ENCODE peak calls at places on chromosomes 13 and 19, in seven cellular contexts. One of them, this sample, is unnamed.

GRCh38 chr13:27728271-27728670 is 64.0 kb upstream of the GSX1 start:
- DNase-seq in T-helper 9 cell: no peak
- DNase-seq in H1: no peak
- DNase-seq in H9: peak
- DNase-seq in globus pallidus: peak
- DNase-seq in osteocyte: no peak
- DNase-seq in T-helper 1 cell: no peak
- DNase-seq in this sample: no peak

GRCh38 chr19:16371540-16371986 is 46.9 kb downstream of the KLF2 start:
- DNase-seq in T-helper 9 cell: peak
- DNase-seq in H1: no peak
- DNase-seq in H9: no peak
- DNase-seq in globus pallidus: no peak
- DNase-seq in osteocyte: no peak
- DNase-seq in T-helper 1 cell: peak
- DNase-seq in this sample: no peak

GRCh38 chr19:55094456-55095259 is 19.0 kb downstream of the EPS8L1 start:
- DNase-seq in T-helper 9 cell: no peak
- DNase-seq in H1: no peak
- DNase-seq in H9: peak
- DNase-seq in globus pallidus: no peak
- DNase-seq in osteocyte: no peak
- DNase-seq in T-helper 1 cell: no peak
- DNase-seq in this sample: no peak

GRCh38 chr19:2747349-2747748 is 7.5 kb upstream of the SLC39A3 start:
- DNase-seq in T-helper 9 cell: no peak
- DNase-seq in H1: no peak
- DNase-seq in H9: no peak
- DNase-seq in globus pallidus: no peak
- DNase-seq in osteocyte: no peak
- DNase-seq in T-helper 1 cell: no peak
- DNase-seq in this sample: no peak

GRCh38 chr19:53467503-53468262 is at the start of gene ZNF813:
- DNase-seq in T-helper 9 cell: peak
- DNase-seq in H1: peak
- DNase-seq in H9: peak
- DNase-seq in globus pallidus: peak
- DNase-seq in osteocyte: peak
- DNase-seq in T-helper 1 cell: peak
- DNase-seq in this sample: peak

GRCh38 chr19:15448778-15449619 is 757 bp downstream of the WIZ start:
- DNase-seq in T-helper 9 cell: no peak
- DNase-seq in H1: no peak
- DNase-seq in H9: no peak
- DNase-seq in globus pallidus: no peak
- DNase-seq in osteocyte: peak
- DNase-seq in T-helper 1 cell: no peak
- DNase-seq in this sample: no peak

GRCh38 chr19:33194884-33195710 is 967 bp downstream of the LRP3 start:
- DNase-seq in T-helper 9 cell: no peak
- DNase-seq in H1: no peak
- DNase-seq in H9: no peak
- DNase-seq in globus pallidus: no peak
- DNase-seq in osteocyte: no peak
- DNase-seq in T-helper 1 cell: no peak
- DNase-seq in this sample: no peak

GRCh38 chr13:24747248-24748151 is 16.5 kb upstream of the RNF17 start:
- DNase-seq in T-helper 9 cell: no peak
- DNase-seq in H1: no peak
- DNase-seq in H9: peak
- DNase-seq in globus pallidus: no peak
- DNase-seq in osteocyte: peak
- DNase-seq in T-helper 1 cell: no peak
- DNase-seq in this sample: peak

GRCh38 chr19:37148214-37148613 is 24.3 kb downstream of the ZNF585A start:
- DNase-seq in T-helper 9 cell: no peak
- DNase-seq in H1: no peak
- DNase-seq in H9: no peak
- DNase-seq in globus pallidus: no peak
- DNase-seq in osteocyte: no peak
- DNase-seq in T-helper 1 cell: no peak
- DNase-seq in this sample: no peak

GRCh38 chr13:43749503-43749902 is 37.3 kb downstream of the ENOX1 start:
- DNase-seq in T-helper 9 cell: no peak
- DNase-seq in H1: no peak
- DNase-seq in H9: no peak
- DNase-seq in globus pallidus: no peak
- DNase-seq in osteocyte: no peak
- DNase-seq in T-helper 1 cell: no peak
- DNase-seq in this sample: no peak

GRCh38 chr19:28980236-28980868 is 232.6 kb downstream of the UQCRFS1 start:
- DNase-seq in T-helper 9 cell: no peak
- DNase-seq in H1: no peak
- DNase-seq in H9: peak
- DNase-seq in globus pallidus: no peak
- DNase-seq in osteocyte: no peak
- DNase-seq in T-helper 1 cell: no peak
- DNase-seq in this sample: no peak

GRCh38 chr13:44575741-44576395 is at the start of gene TSC22D1:
- DNase-seq in T-helper 9 cell: peak
- DNase-seq in H1: no peak
- DNase-seq in H9: peak
- DNase-seq in globus pallidus: peak
- DNase-seq in osteocyte: peak
- DNase-seq in T-helper 1 cell: peak
- DNase-seq in this sample: peak

GRCh38 chr13:90447735-90448103 is 899.8 kb upstream of the MIR17HG start:
- DNase-seq in T-helper 9 cell: no peak
- DNase-seq in H1: no peak
- DNase-seq in H9: no peak
- DNase-seq in globus pallidus: no peak
- DNase-seq in osteocyte: no peak
- DNase-seq in T-helper 1 cell: no peak
- DNase-seq in this sample: no peak

GRCh38 chr19:1269478-1270167 is 491 bp downstream of the CIRBP start:
- DNase-seq in T-helper 9 cell: peak
- DNase-seq in H1: no peak
- DNase-seq in H9: peak
- DNase-seq in globus pallidus: peak
- DNase-seq in osteocyte: peak
- DNase-seq in T-helper 1 cell: peak
- DNase-seq in this sample: peak

GRCh38 chr19:5048727-5049553 is 80.0 kb downstream of the KDM4B start:
- DNase-seq in T-helper 9 cell: no peak
- DNase-seq in H1: no peak
- DNase-seq in H9: no peak
- DNase-seq in globus pallidus: no peak
- DNase-seq in osteocyte: peak
- DNase-seq in T-helper 1 cell: no peak
- DNase-seq in this sample: no peak

GRCh38 chr19:30855475-30855874 is 483.3 kb downstream of the ZNF536 start:
- DNase-seq in T-helper 9 cell: no peak
- DNase-seq in H1: no peak
- DNase-seq in H9: no peak
- DNase-seq in globus pallidus: no peak
- DNase-seq in osteocyte: peak
- DNase-seq in T-helper 1 cell: no peak
- DNase-seq in this sample: no peak